ENCODE peak calls at places on chromosome 16, in six cellular contexts. Z is fibroblast of mammary gland; F is CD8-positive, alpha-beta T cell; U is HS-27A; H is RPMI8226; A is PC-9. T is an unnamed sample.

GRCh38 chr16:67672739-67673662 is 6.4 kb downstream of the C16orf86 start:
- DNase-seq in H (peak; percentile 73), U (no peak), Z (peak; percentile 74), A (peak; percentile 67), F (no peak), T (peak; percentile 86)

GRCh38 chr16:75080205-75081029 is 36.2 kb downstream of the LDHD start:
- DNase-seq in U (peak; percentile 38), H (no peak), Z (peak; percentile 69), A (no peak), F (no peak), T (peak; percentile 45)

GRCh38 chr16:85709766-85710423 is 21.1 kb upstream of the GINS2 start:
- DNase-seq in A (no peak), U (no peak), H (no peak), F (no peak), Z (no peak), T (no peak)

GRCh38 chr16:80285089-80285488 is 255.7 kb upstream of the DYNLRB2 start:
- DNase-seq in H (no peak), Z (peak; percentile 75), F (no peak), U (peak; percentile 52), A (no peak), T (peak; percentile 89)

GRCh38 chr16:88616320-88616719 is 22.1 kb upstream of the IL17C start:
- DNase-seq in Z (no peak), U (no peak), F (no peak), A (peak; percentile 15), H (no peak), T (no peak)

GRCh38 chr16:70661918-70662641 is 15.7 kb downstream of the IL34 start:
- DNase-seq in F (no peak), H (no peak), Z (peak; percentile 31), A (no peak), U (no peak), T (no peak)

GRCh38 chr16:25014500-25015147 is 545 bp downstream of the ARHGAP17 start:
- DNase-seq in F (peak; percentile 55), Z (peak; percentile 45), H (peak; percentile 52), U (no peak), A (peak; percentile 33), T (peak; percentile 59)

GRCh38 chr16:24580665-24581064 is 41.3 kb downstream of the RBBP6 start:
- DNase-seq in H (no peak), U (no peak), A (no peak), Z (peak; percentile 61), F (no peak), T (peak; percentile 54)

GRCh38 chr16:78556421-78556820 is 457.0 kb downstream of the WWOX start:
- DNase-seq in A (no peak), H (no peak), Z (no peak), U (no peak), F (no peak), T (no peak)

GRCh38 chr16:77975942-77976341 is 46.4 kb upstream of the CLEC3A start:
- DNase-seq in F (no peak), Z (no peak), H (no peak), U (no peak), A (no peak), T (no peak)

GRCh38 chr16:69193860-69194259 is 6.9 kb downstream of the SNTB2 start:
- DNase-seq in Z (no peak), A (no peak), F (no peak), H (no peak), U (no peak), T (peak; percentile 36)

GRCh38 chr16:16108759-16109158 is 114.5 kb downstream of the ABCC6 start:
- DNase-seq in H (no peak), A (no peak), U (no peak), Z (no peak), F (no peak), T (no peak)

GRCh38 chr16:23694707-23695373 is 16.2 kb downstream of the PLK1 start:
- DNase-seq in H (no peak), Z (peak; percentile 33), U (no peak), A (no peak), F (no peak), T (peak; percentile 26)

GRCh38 chr16:80938035-80938927 is 68.4 kb downstream of the CMC2 start:
- DNase-seq in U (peak; percentile 29), A (peak; percentile 7), Z (peak; percentile 99), H (no peak), F (no peak), T (peak; percentile 100)

GRCh38 chr16:81929841-81930240 is 81.4 kb downstream of the SDR42E1 start:
- DNase-seq in U (no peak), H (no peak), F (no peak), Z (no peak), A (no peak), T (no peak)

GRCh38 chr16:11089504-11090124 is 145.2 kb downstream of the CLEC16A start:
- DNase-seq in F (no peak), U (no peak), A (peak; percentile 14), H (no peak), Z (peak; percentile 63), T (peak; percentile 31)

GRCh38 chr16:54244061-54244886 is 42.3 kb downstream of the IRX3 start:
- DNase-seq in F (no peak), U (no peak), Z (no peak), H (no peak), A (no peak), T (no peak)

GRCh38 chr16:84277244-84277823 is 17.3 kb upstream of the WFDC1 start:
- DNase-seq in A (peak; percentile 46), Z (peak; percentile 47), U (no peak), H (peak; percentile 53), F (peak; percentile 80), T (peak; percentile 36)

GRCh38 chr16:71254832-71255560 is 24.5 kb upstream of the HYDIN start:
- DNase-seq in U (no peak), Z (no peak), A (no peak), H (no peak), F (no peak), T (no peak)

GRCh38 chr16:10751291-10751697 is 7.7 kb downstream of the NUBP1 start:
- DNase-seq in Z (no peak), F (no peak), H (no peak), U (no peak), A (no peak), T (no peak)

GRCh38 chr16:56005958-56006357 is 130.8 kb upstream of the CES5A start:
- DNase-seq in A (no peak), U (no peak), F (no peak), H (no peak), Z (no peak), T (no peak)

T was measured in AG10803.